ENCODE peak calls at places on chromosomes 11 and 22, in five cellular contexts. W is activated CD8-positive, alpha-beta memory T cell treated with anti-CD3 and anti-CD28 coated beads, Interleukin-2, amount 10 ng/mL, durations not matched to agents 7 days and 5 days; C is activated naive CD4-positive, alpha-beta T cell treated with anti-CD3 and anti-CD28 coated beads, Interleukin-2, amount 10 ng/mL, durations not matched to agents 7 days and 5 days; P is aorta; V is mesothelial cell of epicardium. S is an unnamed sample.

GRCh38 chr11:65981101-65981740 is 19.7 kb downstream of the SART1 start:
- DNase-seq in W (no peak), C (no peak), P (peak; percentile 35), V (no peak), S (no peak)

GRCh38 chr22:32855023-32855756 is 53.7 kb downstream of the TIMP3 start:
- DNase-seq in W (no peak), C (no peak), P (no peak), V (no peak), S (no peak)

GRCh38 chr11:35907648-35908431 is 36.0 kb upstream of the LDLRAD3 start:
- DNase-seq in W (no peak), C (no peak), P (no peak), V (no peak), S (peak; percentile 99)

GRCh38 chr11:70666336-70666735 is 268.0 kb downstream of the CTTN start:
- DNase-seq in W (no peak), C (no peak), P (no peak), V (no peak), S (no peak)

GRCh38 chr22:31753005-31753633 is 700 bp upstream of the DEPDC5 start:
- DNase-seq in W (no peak), C (no peak), P (peak; percentile 68), V (peak; percentile 47), S (no peak)

GRCh38 chr11:2301631-2302272 is at the start of the genes C11orf21 and TSPAN32:
- DNase-seq in W (peak; percentile 88), C (peak; percentile 89), P (no peak), V (no peak), S (no peak)

GRCh38 chr11:13207665-13208594 is 69.7 kb upstream of the BMAL1 start:
- DNase-seq in W (no peak), C (peak; percentile 40), P (no peak), V (no peak), S (peak; percentile 75)

GRCh38 chr11:70542406-70542805 is 144.1 kb downstream of the CTTN start:
- DNase-seq in W (no peak), C (no peak), P (no peak), V (no peak), S (no peak)

GRCh38 chr22:17131686-17132085 is 10.5 kb upstream of the TMEM121B start:
- DNase-seq in W (no peak), C (no peak), P (no peak), V (no peak), S (no peak)

GRCh38 chr11:111870887-111871692 is at the start of gene ALG9:
- DNase-seq in W (peak; percentile 91), C (peak; percentile 93), P (peak; percentile 93), V (peak; percentile 85), S (peak; percentile 70)

GRCh38 chr11:78060533-78060932 is 3.1 kb upstream of the THRSP start:
- DNase-seq in W (no peak), C (no peak), P (no peak), V (no peak), S (no peak)

GRCh38 chr22:45684169-45684568 is 12.5 kb downstream of the ATXN10 start:
- DNase-seq in W (no peak), C (no peak), P (no peak), V (no peak), S (no peak)

GRCh38 chr11:12808519-12808918 is 134.3 kb downstream of the TEAD1 start:
- DNase-seq in W (no peak), C (no peak), P (no peak), V (no peak), S (no peak)

GRCh38 chr11:60859616-60860250 is 4.0 kb upstream of the PTGDR2 start:
- DNase-seq in W (no peak), C (no peak), P (no peak), V (no peak), S (no peak)

GRCh38 chr22:29587938-29588699 is 7.2 kb upstream of the NIPSNAP1 start:
- DNase-seq in W (no peak), C (no peak), P (no peak), V (no peak), S (peak; percentile 78)

GRCh38 chr11:3837793-3838192 is 3.0 kb downstream of the RHOG start:
- DNase-seq in W (no peak), C (no peak), P (peak; percentile 81), V (no peak), S (no peak)

GRCh38 chr11:15927196-15927865 is 429.0 kb downstream of the SOX6 start:
- DNase-seq in W (no peak), C (no peak), P (no peak), V (no peak), S (no peak)

GRCh38 chr11:8531312-8531711 is 62.7 kb downstream of the STK33 start:
- DNase-seq in W (no peak), C (no peak), P (no peak), V (no peak), S (peak; percentile 12)

GRCh38 chr11:87972133-87972532 is 203.1 kb downstream of the RAB38 start:
- DNase-seq in W (no peak), C (no peak), P (no peak), V (no peak), S (no peak)

GRCh38 chr22:19565921-19566598 is 41.9 kb upstream of the CLDN5 start:
- DNase-seq in W (no peak), C (no peak), P (no peak), V (no peak), S (no peak)

GRCh38 chr22:37764622-37765021 is 43.1 kb upstream of the GCAT start:
- DNase-seq in W (no peak), C (no peak), P (no peak), V (no peak), S (no peak)

GRCh38 chr22:39941661-39942060 is 18.5 kb upstream of the TMA7B start:
- DNase-seq in W (no peak), C (no peak), P (no peak), V (no peak), S (no peak)

GRCh38 chr11:133957926-133958325 is 1.2 kb upstream of the IGSF9B start:
- DNase-seq in W (no peak), C (no peak), P (no peak), V (no peak), S (no peak)

GRCh38 chr22:32958021-32958420 is 100.2 kb downstream of the SYN3 start:
- DNase-seq in W (no peak), C (no peak), P (no peak), V (no peak), S (no peak)

GRCh38 chr11:107696140-107696539 is 15.7 kb downstream of the SLN start:
- DNase-seq in W (no peak), C (no peak), P (no peak), V (no peak), S (peak; percentile 90)

GRCh38 chr22:32564170-32565001 is 89.8 kb downstream of the FBXO7 start:
- DNase-seq in W (no peak), C (no peak), P (no peak), V (no peak), S (no peak)

GRCh38 chr22:22450343-22450839 is 58.2 kb downstream of the ZNF280B start:
- DNase-seq in W (no peak), C (no peak), P (peak; percentile 70), V (no peak), S (no peak)

GRCh38 chr11:93791493-93791892 is 7.4 kb downstream of the MED17 start:
- DNase-seq in W (no peak), C (no peak), P (no peak), V (no peak), S (no peak)

GRCh38 chr11:68045900-68046299 is 7.1 kb downstream of the TCIRG1 start:
- DNase-seq in W (no peak), C (no peak), P (no peak), V (no peak), S (no peak)

GRCh38 chr22:48943567-48944432 is 883.9 kb downstream of the BRD1 start:
- DNase-seq in W (peak; percentile 34), C (peak; percentile 26), P (no peak), V (peak; percentile 48), S (no peak)

GRCh38 chr11:2520736-2521035 is 75.9 kb downstream of the KCNQ1 start:
- DNase-seq in W (no peak), C (no peak), P (peak; percentile 2), V (no peak), S (no peak)

GRCh38 chr11:111531687-111532364 is 8.7 kb upstream of the LAYN start:
- DNase-seq in W (peak; percentile 81), C (peak; percentile 47), P (no peak), V (no peak), S (peak; percentile 82)

GRCh38 chr11:26607725-26608506 is 35.9 kb upstream of the MUC15 start:
- DNase-seq in W (no peak), C (no peak), P (no peak), V (no peak), S (no peak)

GRCh38 chr11:70348191-70348590 is 50.1 kb upstream of the CTTN start:
- DNase-seq in W (no peak), C (no peak), P (no peak), V (no peak), S (no peak)

GRCh38 chr11:100739636-100740035 is 52.5 kb downstream of the ARHGAP42 start:
- DNase-seq in W (no peak), C (no peak), P (no peak), V (no peak), S (peak; percentile 72)

GRCh38 chr22:23514317-23515038 is 65.6 kb downstream of the IGLL1 start:
- DNase-seq in W (no peak), C (no peak), P (no peak), V (no peak), S (no peak)

GRCh38 chr11:124150684-124151083 is 32.5 kb upstream of the OR10D3 start:
- DNase-seq in W (no peak), C (no peak), P (no peak), V (no peak), S (no peak)